ENCODE peak calls at places on chromosomes 4 and X, in six cellular contexts. Z, T, H, W, I and J are unnamed samples.

GRCh38 chr4:146340798-146341197 is 126.5 kb downstream of the REELD1 start:
- DNase-seq in Z (no peak), T (no peak), H (no peak), W (no peak), I (no peak), J (no peak)

GRCh38 chr4:11908205-11908604 is 479.5 kb upstream of the HS3ST1 start:
- DNase-seq in Z (no peak), T (no peak), H (no peak), W (no peak), I (no peak), J (no peak)

GRCh38 chr4:34720563-34720962 is 1523.8 kb downstream of the ARAP2 start:
- DNase-seq in Z (peak), T (no peak), H (no peak), W (no peak), I (peak), J (peak)

GRCh38 chr4:185998791-185999190 is 70.2 kb upstream of the TLR3 start:
- DNase-seq in Z (no peak), T (no peak), H (no peak), W (no peak), I (no peak), J (no peak)

GRCh38 chr4:17066972-17067371 is 168.5 kb upstream of the LDB2 start:
- DNase-seq in Z (peak), T (no peak), H (no peak), W (peak), I (peak), J (peak)

GRCh38 chr4:82710202-82710929 is 88.2 kb downstream of the SCD5 start:
- DNase-seq in Z (no peak), T (no peak), H (no peak), W (no peak), I (no peak), J (no peak)

GRCh38 chrX:39731390-39731680 is 366.4 kb downstream of the BCOR start:
- DNase-seq in Z (no peak), T (no peak), H (no peak), W (no peak), I (no peak), J (no peak)

GRCh38 chr4:187618701-187619278 is 376.8 kb upstream of the ZFP42 start:
- DNase-seq in Z (no peak), T (no peak), H (no peak), W (no peak), I (no peak), J (peak)

GRCh38 chr4:168408620-168409019 is 71.7 kb downstream of the DDX60L start:
- DNase-seq in Z (peak), T (no peak), H (no peak), W (peak), I (peak), J (peak)

GRCh38 chr4:48898733-48899431 is 7.7 kb downstream of the OCIAD2 start:
- DNase-seq in Z (no peak), T (no peak), H (no peak), W (no peak), I (no peak), J (no peak)

GRCh38 chr4:145389566-145389965 is 92.1 kb upstream of the SMAD1 start:
- DNase-seq in Z (no peak), T (no peak), H (no peak), W (no peak), I (no peak), J (no peak)

GRCh38 chrX:140503230-140503585 is 1.7 kb downstream of the SOX3 start:
- DNase-seq in Z (no peak), T (no peak), H (no peak), W (no peak), I (no peak), J (no peak)

GRCh38 chr4:135243960-135244561 is 1042.5 kb upstream of the PABPC4L start:
- DNase-seq in Z (peak), T (no peak), H (no peak), W (no peak), I (no peak), J (peak)

GRCh38 chr4:154073107-154073817 is 284.4 kb upstream of the SFRP2 start:
- DNase-seq in Z (no peak), T (no peak), H (no peak), W (no peak), I (peak), J (peak)

GRCh38 chrX:123263246-123263757 is 79.2 kb downstream of the GRIA3 start:
- DNase-seq in Z (no peak), T (no peak), H (no peak), W (no peak), I (no peak), J (no peak)

GRCh38 chrX:129997081-129997480 is 14.6 kb downstream of the BCORL1 start:
- DNase-seq in Z (no peak), T (no peak), H (no peak), W (no peak), I (no peak), J (no peak)

GRCh38 chr4:68572653-68573052 is 3.5 kb downstream of the UGT2B17 start:
- DNase-seq in Z (no peak), T (no peak), H (no peak), W (no peak), I (no peak), J (no peak)

GRCh38 chr4:110364911-110365520 is 110.9 kb upstream of the ENPEP start:
- DNase-seq in Z (peak), T (no peak), H (no peak), W (peak), I (no peak), J (no peak)

GRCh38 chrX:292900-293897 is 12.0 kb downstream of the PLCXD1 start:
- DNase-seq in Z (no peak), T (no peak), H (no peak), W (no peak), I (no peak), J (no peak)

GRCh38 chr4:94802091-94802490 is 44.3 kb downstream of the BMPR1B start:
- DNase-seq in Z (no peak), T (no peak), H (no peak), W (no peak), I (no peak), J (no peak)

GRCh38 chr4:2049381-2049780 is 9.7 kb upstream of the NAT8L start:
- DNase-seq in Z (no peak), T (no peak), H (no peak), W (no peak), I (no peak), J (no peak)

GRCh38 chrX:123169247-123169901 is 14.7 kb upstream of the GRIA3 start:
- DNase-seq in Z (peak), T (no peak), H (no peak), W (no peak), I (peak), J (no peak)

GRCh38 chr4:106048250-106048931 is 153.1 kb downstream of the NPNT start:
- DNase-seq in Z (peak), T (no peak), H (no peak), W (no peak), I (no peak), J (peak)

GRCh38 chr4:147425019-147425418 is 55.9 kb upstream of the EDNRA start:
- DNase-seq in Z (no peak), T (no peak), H (no peak), W (no peak), I (no peak), J (peak)

GRCh38 chr4:122117743-122118142 is 34.4 kb upstream of the BLTP1 start:
- DNase-seq in Z (no peak), T (no peak), H (no peak), W (no peak), I (no peak), J (peak)

GRCh38 chrX:15194136-15194535 is 75.7 kb downstream of the ASB9 start:
- DNase-seq in Z (no peak), T (no peak), H (no peak), W (no peak), I (no peak), J (no peak)

GRCh38 chr4:148800943-148801342 is 358.7 kb upstream of the NR3C2 start:
- DNase-seq in Z (no peak), T (no peak), H (no peak), W (no peak), I (no peak), J (no peak)

GRCh38 chrX:74534569-74535038 is 79.8 kb downstream of the RLIM start:
- DNase-seq in Z (no peak), T (no peak), H (no peak), W (no peak), I (no peak), J (no peak)

GRCh38 chr4:58600290-58600689 is 1490.1 kb upstream of the IGFBP7 start:
- DNase-seq in Z (no peak), T (no peak), H (no peak), W (no peak), I (no peak), J (no peak)

GRCh38 chr4:107896158-107896645 is 35.1 kb upstream of the CYP2U1 start:
- DNase-seq in Z (peak), T (no peak), H (no peak), W (no peak), I (peak), J (peak)

GRCh38 chr4:185711764-185712163 is 100.2 kb downstream of the SORBS2 start:
- DNase-seq in Z (no peak), T (no peak), H (no peak), W (no peak), I (no peak), J (no peak)

GRCh38 chrX:13266641-13267420 is 53.0 kb downstream of the ATXN3L start:
- DNase-seq in Z (no peak), T (no peak), H (no peak), W (no peak), I (no peak), J (no peak)

GRCh38 chr4:168139336-168139735 is 47.0 kb downstream of the ANXA10 start:
- DNase-seq in Z (no peak), T (no peak), H (no peak), W (no peak), I (no peak), J (no peak)

GRCh38 chr4:7052923-7053715 is 9.9 kb downstream of the TADA2B start:
- DNase-seq in Z (no peak), T (no peak), H (no peak), W (no peak), I (no peak), J (no peak)

GRCh38 chr4:184649971-184650855 is 675 bp downstream of the PRIMPOL start:
- DNase-seq in Z (peak), T (peak), H (peak), W (no peak), I (no peak), J (no peak)

GRCh38 chr4:38313175-38313574 is 350.8 kb upstream of the KLF3 start:
- DNase-seq in Z (no peak), T (no peak), H (no peak), W (no peak), I (no peak), J (no peak)

GRCh38 chrX:71558920-71559319 is 19.3 kb upstream of the GCNA start:
- DNase-seq in Z (no peak), T (no peak), H (no peak), W (no peak), I (no peak), J (no peak)

GRCh38 chr4:165360985-165361678 is 17.7 kb upstream of the CPE start:
- DNase-seq in Z (no peak), T (no peak), H (no peak), W (no peak), I (no peak), J (no peak)

GRCh38 chr4:165359501-165359900 is 19.3 kb upstream of the CPE start:
- DNase-seq in Z (no peak), T (no peak), H (no peak), W (no peak), I (no peak), J (no peak)

GRCh38 chr4:165360041-165360782 is 18.6 kb upstream of the CPE start:
- DNase-seq in Z (no peak), T (no peak), H (no peak), W (no peak), I (no peak), J (peak)

GRCh38 chr4:165351359-165352130 is 24.1 kb downstream of the MSMO1 start:
- DNase-seq in Z (no peak), T (no peak), H (no peak), W (no peak), I (no peak), J (no peak)

GRCh38 chr4:165355900-165356300 is 22.9 kb upstream of the CPE start:
- DNase-seq in Z (peak), T (no peak), H (peak), W (no peak), I (no peak), J (no peak)
- TF ChIP-seq CTCF in Z (peak), T (no peak), H (peak), W (no peak), I (peak), J (peak)

DNA sequence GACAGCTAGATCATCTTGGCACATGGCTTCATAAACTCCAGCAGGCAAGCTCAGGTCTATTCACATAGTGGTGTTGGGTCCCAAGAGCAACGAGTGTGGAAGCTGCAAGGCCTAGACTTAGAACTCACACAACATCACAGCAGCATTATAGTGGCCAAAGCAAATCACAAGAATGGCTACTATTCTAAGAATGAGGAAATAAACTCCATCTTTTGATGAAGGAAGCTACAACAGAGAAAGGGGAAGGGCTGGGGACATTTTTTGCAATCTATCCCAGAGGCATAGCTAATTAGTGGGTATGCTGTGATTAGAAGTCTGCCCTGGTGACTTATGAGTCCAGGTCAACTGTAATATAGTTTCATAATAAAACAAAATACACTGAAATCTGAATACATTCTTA is 42.9 kb upstream of the TAB3 start:
- DNase-seq in Z (no peak), T (no peak), H (no peak), W (no peak), I (no peak), J (no peak)
- TF ChIP-seq CTCF in Z (no peak), T (no peak), H (no peak), W (no peak), I (no peak), J (no peak)

DNA sequence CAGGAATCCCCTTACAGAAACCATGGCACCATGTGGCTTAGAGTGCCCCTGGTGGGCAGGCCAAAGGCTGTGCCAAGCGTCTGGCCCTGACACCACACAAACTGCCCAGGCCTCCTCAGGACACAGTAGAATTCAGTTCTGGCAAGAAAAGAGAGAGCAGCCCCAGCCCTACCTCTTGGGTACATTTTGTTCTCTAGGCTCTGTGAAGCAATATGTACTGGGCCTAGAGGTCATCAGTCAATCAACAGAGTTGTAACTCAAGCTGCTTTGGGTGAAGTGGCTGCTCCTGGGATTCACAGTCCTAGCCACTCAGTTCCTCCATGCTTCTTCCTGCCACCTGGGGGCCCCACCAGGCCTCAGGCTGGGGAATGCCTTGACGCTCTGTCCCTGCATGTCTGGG is 158.1 kb upstream of the MAMLD1 start:
- DNase-seq in Z (no peak), T (no peak), H (no peak), W (no peak), I (no peak), J (no peak)
- TF ChIP-seq CTCF in Z (no peak), T (no peak), H (no peak), W (no peak), I (no peak), J (peak)

GRCh38 chr4:76585897-76586360 is 150.9 kb downstream of the SHROOM3 start:
- DNase-seq in Z (peak), T (peak), H (peak), W (peak), I (no peak), J (no peak)

GRCh38 chr4:76584235-76585152 is 149.5 kb downstream of the SHROOM3 start:
- DNase-seq in Z (no peak), T (no peak), H (no peak), W (peak), I (no peak), J (no peak)

GRCh38 chr4:76582817-76583087 is 147.7 kb downstream of the SHROOM3 start:
- DNase-seq in Z (peak), T (no peak), H (no peak), W (no peak), I (no peak), J (no peak)

GRCh38 chr4:76588268-76588667 is 153.2 kb downstream of the SHROOM3 start:
- DNase-seq in Z (no peak), T (no peak), H (peak), W (no peak), I (no peak), J (no peak)

GRCh38 chr4:76585270-76585669 is 150.2 kb downstream of the SHROOM3 start:
- DNase-seq in Z (no peak), T (no peak), H (no peak), W (no peak), I (no peak), J (no peak)
- TF ChIP-seq CTCF in Z (no peak), T (no peak), H (no peak), W (no peak), I (no peak), J (no peak)

DNA sequence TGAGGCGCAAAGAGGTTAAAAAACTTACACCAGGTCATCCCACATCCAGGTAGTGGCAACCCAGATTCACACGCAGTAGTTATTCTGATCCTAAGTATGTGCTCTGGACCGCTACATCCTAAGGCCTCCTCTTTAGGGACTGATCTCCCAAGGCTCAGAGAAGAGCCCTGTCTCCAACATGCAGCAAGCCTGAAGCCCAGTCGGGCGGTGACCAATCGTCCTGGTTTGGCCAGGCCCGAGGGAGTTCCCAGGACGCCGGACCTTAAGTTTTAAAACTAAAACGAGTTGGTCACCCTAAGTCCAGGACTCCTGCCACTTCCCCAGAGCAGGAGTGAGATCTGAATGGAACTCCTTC is 402 bp downstream of the LYAR start:
- DNase-seq in Z (no peak), T (no peak), H (no peak), W (no peak), I (no peak), J (no peak)
- TF ChIP-seq CTCF in Z (no peak), T (no peak), H (no peak), W (no peak), I (no peak), J (no peak)

GRCh38 chrX:77444075-77444474 is 3.1 kb upstream of the FGF16 start:
- DNase-seq in Z (no peak), T (no peak), H (no peak), W (no peak), I (no peak), J (no peak)

GRCh38 chrX:77447339-77448149 is at the start of gene FGF16:
- DNase-seq in Z (no peak), T (no peak), H (peak), W (no peak), I (no peak), J (no peak)

GRCh38 chrX:77448170-77448569 is 981 bp downstream of the FGF16 start:
- DNase-seq in Z (no peak), T (no peak), H (no peak), W (no peak), I (no peak), J (no peak)

GRCh38 chrX:77446840-77447239 is 349 bp upstream of the FGF16 start:
- DNase-seq in Z (no peak), T (no peak), H (peak), W (no peak), I (no peak), J (no peak)

GRCh38 chrX:77446029-77446585 is 1.1 kb upstream of the FGF16 start:
- DNase-seq in Z (peak), T (no peak), H (peak), W (no peak), I (no peak), J (no peak)
- TF ChIP-seq CTCF in Z (peak), T (no peak), H (peak), W (no peak), I (peak), J (peak)

DNA sequence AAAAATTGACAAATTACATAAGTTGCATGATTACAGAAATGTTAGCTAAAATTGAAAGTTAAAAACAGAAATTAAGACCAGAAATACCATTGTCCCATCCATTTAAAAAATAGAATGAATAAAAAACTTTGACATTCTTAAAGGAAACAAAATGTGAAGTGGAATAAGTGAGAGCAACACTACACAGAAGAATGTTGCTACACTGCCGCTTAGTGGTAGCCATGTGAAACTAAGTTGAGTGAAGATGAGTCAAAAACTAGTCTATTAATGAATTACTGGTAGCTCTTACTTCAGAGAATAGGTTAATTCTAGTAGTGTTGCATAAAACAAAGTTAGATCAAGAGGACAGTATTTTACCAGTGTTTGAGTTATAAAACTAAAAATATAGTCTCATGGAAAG is 571.0 kb upstream of the KLHL4 start:
- DNase-seq in Z (peak), T (no peak), H (peak), W (no peak), I (no peak), J (no peak)
- TF ChIP-seq CTCF in Z (peak), T (no peak), H (peak), W (no peak), I (peak), J (peak)

GRCh38 chrX:70292788-70293187 is 2.9 kb downstream of the KIF4A start:
- DNase-seq in Z (no peak), T (no peak), H (no peak), W (no peak), I (no peak), J (no peak)
- TF ChIP-seq CTCF in Z (no peak), T (no peak), H (no peak), W (no peak), I (no peak), J (no peak)

GRCh38 chr4:26020083-26020668 is 106.2 kb downstream of the SMIM20 start:
- DNase-seq in Z (peak), T (no peak), H (no peak), W (no peak), I (no peak), J (no peak)
- TF ChIP-seq CTCF in Z (no peak), T (no peak), H (no peak), W (no peak), I (no peak), J (no peak)

GRCh38 chr4:28730304-28730703 is 1869.7 kb downstream of the STIM2 start:
- DNase-seq in Z (no peak), T (no peak), H (no peak), W (no peak), I (no peak), J (no peak)
- TF ChIP-seq CTCF in Z (no peak), T (no peak), H (no peak), W (no peak), I (no peak), J (peak)